ENCODE peak calls at places on chromosome 2, in six cellular contexts. U is HFF-Myc, Y is astrocyte of the spinal cord, O is brain microvascular endothelial cell, D is foreskin fibroblast, K is tibial artery. X is an unnamed sample.

GRCh38 chr2:186947516-186947915 is 98.5 kb upstream of the ZSWIM2 start:
- DNase-seq in U (no peak), Y (no peak), O (no peak), D (no peak), K (no peak), X (no peak)

GRCh38 chr2:201130524-201131186 is 14.7 kb downstream of the CFLAR start:
- DNase-seq in U (no peak), Y (peak), O (peak), D (peak), K (no peak), X (peak)

GRCh38 chr2:28175028-28175427 is 217.6 kb upstream of the FOSL2 start:
- DNase-seq in U (no peak), Y (no peak), O (no peak), D (no peak), K (no peak), X (no peak)

GRCh38 chr2:153196378-153197058 is 282.0 kb downstream of the RPRM start:
- DNase-seq in U (no peak), Y (no peak), O (no peak), D (no peak), K (no peak), X (no peak)

GRCh38 chr2:68272246-68272987 is 20.1 kb upstream of the PPP3R1 start:
- DNase-seq in U (no peak), Y (no peak), O (no peak), D (no peak), K (no peak), X (no peak)

GRCh38 chr2:161796192-161796591 is 172.0 kb downstream of the SLC4A10 start:
- DNase-seq in U (no peak), Y (no peak), O (no peak), D (no peak), K (peak), X (no peak)

GRCh38 chr2:86314125-86314524 is 23.3 kb downstream of the REEP1 start:
- DNase-seq in U (no peak), Y (no peak), O (no peak), D (no peak), K (no peak), X (no peak)

GRCh38 chr2:66440692-66441091 is 5.8 kb downstream of the MEIS1 start:
- DNase-seq in U (no peak), Y (peak), O (no peak), D (peak), K (no peak), X (peak)

GRCh38 chr2:110115291-110116032 is at the start of gene MALL:
- DNase-seq in U (no peak), Y (peak), O (no peak), D (no peak), K (no peak), X (no peak)

GRCh38 chr2:233769260-233769659 is 8.9 kb upstream of the MROH2A start:
- DNase-seq in U (no peak), Y (no peak), O (no peak), D (no peak), K (no peak), X (no peak)

GRCh38 chr2:69948032-69948962 is 13.1 kb downstream of the ASPRV1 start:
- DNase-seq in U (no peak), Y (no peak), O (no peak), D (no peak), K (no peak), X (no peak)

GRCh38 chr2:203018181-203018580 is 3.5 kb downstream of the NBEAL1 start:
- DNase-seq in U (no peak), Y (peak), O (no peak), D (no peak), K (no peak), X (no peak)

GRCh38 chr2:95009009-95009760 is 16.3 kb upstream of the MAL start:
- DNase-seq in U (no peak), Y (no peak), O (no peak), D (no peak), K (no peak), X (no peak)

GRCh38 chr2:239424337-239425045 is 23.7 kb upstream of the HDAC4 start:
- DNase-seq in U (no peak), Y (no peak), O (no peak), D (no peak), K (no peak), X (no peak)

GRCh38 chr2:239420077-239420476 is 19.3 kb upstream of the HDAC4 start:
- DNase-seq in U (no peak), Y (no peak), O (no peak), D (no peak), K (no peak), X (no peak)

GRCh38 chr2:239429473-239430350 is 28.9 kb upstream of the HDAC4 start:
- DNase-seq in U (no peak), Y (no peak), O (no peak), D (peak), K (no peak), X (no peak)

GRCh38 chr2:239431536-239431935 is 30.7 kb upstream of the HDAC4 start:
- DNase-seq in U (no peak), Y (no peak), O (no peak), D (no peak), K (no peak), X (no peak)

DNA sequence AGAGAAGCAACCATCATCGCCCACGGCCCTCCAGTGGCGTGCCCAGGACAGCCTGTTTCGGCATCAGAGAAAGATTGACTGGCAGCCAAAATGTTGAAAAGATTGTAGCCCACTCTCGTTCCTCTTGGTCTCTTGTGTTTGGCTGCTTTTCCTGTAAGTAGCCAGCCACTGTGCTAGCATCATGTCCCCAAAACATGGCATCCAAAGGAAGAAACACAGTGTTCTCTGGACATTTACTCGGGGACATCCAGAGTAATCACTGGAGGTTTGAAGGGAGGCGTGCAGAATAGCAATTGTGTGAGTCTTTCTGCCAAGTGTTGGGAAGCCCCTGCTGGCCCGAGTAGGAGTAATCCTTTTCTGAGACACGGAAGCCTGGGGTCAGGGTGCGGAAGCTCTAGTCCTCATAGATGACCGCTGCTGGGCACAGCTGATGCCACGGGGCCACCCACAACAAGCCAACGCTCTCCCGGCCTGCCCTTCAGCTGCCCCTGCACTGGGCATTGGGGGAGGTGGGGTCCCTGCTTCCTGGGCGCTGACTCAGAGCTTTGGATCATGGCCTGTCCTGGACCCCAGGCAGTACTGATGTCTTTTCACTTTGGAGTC is 24.8 kb upstream of the HDAC4 start:
- DNase-seq in U (no peak), Y (no peak), O (no peak), D (no peak), K (no peak), X (no peak)
- H3K4me3 ChIP-seq in U (no peak), Y (no peak), O (no peak), D (no peak), K (no peak), X (no peak)

DNA sequence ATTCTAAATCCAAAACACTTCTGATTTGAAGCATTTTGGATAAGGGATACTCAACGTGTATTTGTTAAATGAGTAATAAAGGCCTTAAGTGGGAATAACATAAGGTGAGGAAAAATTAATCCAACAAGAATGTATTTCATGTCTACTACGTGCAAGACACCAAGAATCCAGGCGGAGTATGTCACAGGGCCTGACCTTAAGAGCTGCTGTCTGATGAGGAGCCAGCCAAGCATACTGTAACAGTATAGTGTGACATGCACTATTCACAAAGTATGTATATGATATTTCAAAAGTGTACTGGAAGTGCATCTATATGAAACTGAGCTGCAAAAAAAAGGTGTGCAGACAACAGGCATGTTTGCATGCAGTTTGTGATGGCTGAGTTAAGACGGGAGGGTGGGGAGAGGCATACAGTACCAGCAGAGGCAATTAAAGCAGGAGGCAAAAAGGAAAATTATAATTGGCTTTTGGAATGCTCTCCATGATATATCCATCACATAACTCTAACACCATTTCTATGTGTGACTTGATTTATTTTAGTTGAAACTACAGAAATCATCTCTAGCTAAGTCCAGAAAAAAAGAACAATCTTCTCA is 18.2 kb downstream of the IWS1 start:
- DNase-seq in U (no peak), Y (peak), O (peak), D (no peak), K (no peak), X (no peak)
- H3K4me3 ChIP-seq in U (no peak), Y (no peak), O (no peak), D (peak), K (no peak), X (no peak)

DNA sequence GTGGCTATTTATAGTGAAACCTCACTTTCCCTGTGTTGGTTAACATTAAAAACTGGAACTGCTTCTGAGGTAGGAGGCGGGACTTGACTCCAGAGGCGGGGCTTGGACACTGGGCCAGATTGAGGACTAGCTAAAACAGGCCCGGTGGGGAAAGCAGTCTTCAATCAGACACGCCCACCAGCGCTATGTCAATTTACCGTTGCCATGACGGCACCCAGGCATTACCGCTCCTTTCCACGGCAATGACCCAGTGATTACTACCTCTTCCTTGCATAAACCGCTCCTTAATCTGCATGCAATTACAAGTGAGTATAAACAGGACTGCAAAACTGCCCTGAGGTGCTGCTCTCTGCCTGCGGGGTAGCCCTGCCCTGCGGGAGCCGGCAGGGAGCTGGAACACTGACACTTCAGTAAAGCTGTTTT is 35.3 kb downstream of the LRRFIP1 start:
- DNase-seq in U (peak), Y (peak), O (peak), D (peak), K (peak), X (peak)
- H3K4me3 ChIP-seq in U (no peak), Y (no peak), O (no peak), D (no peak), K (peak), X (no peak)

GRCh38 chr2:58852905-58853304 is 611.8 kb upstream of the FANCL start:
- DNase-seq in U (no peak), Y (no peak), O (no peak), D (no peak), K (no peak), X (no peak)

GRCh38 chr2:58853420-58853819 is 612.3 kb upstream of the FANCL start:
- DNase-seq in U (no peak), Y (no peak), O (no peak), D (no peak), K (no peak), X (no peak)

GRCh38 chr2:58851598-58851997 is 610.5 kb upstream of the FANCL start:
- DNase-seq in U (no peak), Y (peak), O (peak), D (no peak), K (no peak), X (no peak)

GRCh38 chr2:58852243-58852642 is 611.1 kb upstream of the FANCL start:
- DNase-seq in U (no peak), Y (no peak), O (no peak), D (no peak), K (no peak), X (no peak)

GRCh38 chr2:58856100-58856499 is 615.0 kb upstream of the FANCL start:
- DNase-seq in U (no peak), Y (no peak), O (no peak), D (no peak), K (no peak), X (no peak)
- H3K4me3 ChIP-seq in U (no peak), Y (no peak), O (no peak), D (no peak), K (no peak), X (no peak)

GRCh38 chr2:216603010-216603883 is 30.0 kb upstream of the IGFBP2 start:
- DNase-seq in U (no peak), Y (no peak), O (no peak), D (no peak), K (no peak), X (no peak)

GRCh38 chr2:216604458-216604857 is 28.8 kb upstream of the IGFBP2 start:
- DNase-seq in U (no peak), Y (no peak), O (no peak), D (no peak), K (no peak), X (no peak)

GRCh38 chr2:216603884-216604245 is 29.4 kb upstream of the IGFBP2 start:
- DNase-seq in U (no peak), Y (no peak), O (no peak), D (no peak), K (no peak), X (no peak)

GRCh38 chr2:216608525-216608924 is 24.7 kb upstream of the IGFBP2 start:
- DNase-seq in U (no peak), Y (no peak), O (no peak), D (no peak), K (no peak), X (no peak)

DNA sequence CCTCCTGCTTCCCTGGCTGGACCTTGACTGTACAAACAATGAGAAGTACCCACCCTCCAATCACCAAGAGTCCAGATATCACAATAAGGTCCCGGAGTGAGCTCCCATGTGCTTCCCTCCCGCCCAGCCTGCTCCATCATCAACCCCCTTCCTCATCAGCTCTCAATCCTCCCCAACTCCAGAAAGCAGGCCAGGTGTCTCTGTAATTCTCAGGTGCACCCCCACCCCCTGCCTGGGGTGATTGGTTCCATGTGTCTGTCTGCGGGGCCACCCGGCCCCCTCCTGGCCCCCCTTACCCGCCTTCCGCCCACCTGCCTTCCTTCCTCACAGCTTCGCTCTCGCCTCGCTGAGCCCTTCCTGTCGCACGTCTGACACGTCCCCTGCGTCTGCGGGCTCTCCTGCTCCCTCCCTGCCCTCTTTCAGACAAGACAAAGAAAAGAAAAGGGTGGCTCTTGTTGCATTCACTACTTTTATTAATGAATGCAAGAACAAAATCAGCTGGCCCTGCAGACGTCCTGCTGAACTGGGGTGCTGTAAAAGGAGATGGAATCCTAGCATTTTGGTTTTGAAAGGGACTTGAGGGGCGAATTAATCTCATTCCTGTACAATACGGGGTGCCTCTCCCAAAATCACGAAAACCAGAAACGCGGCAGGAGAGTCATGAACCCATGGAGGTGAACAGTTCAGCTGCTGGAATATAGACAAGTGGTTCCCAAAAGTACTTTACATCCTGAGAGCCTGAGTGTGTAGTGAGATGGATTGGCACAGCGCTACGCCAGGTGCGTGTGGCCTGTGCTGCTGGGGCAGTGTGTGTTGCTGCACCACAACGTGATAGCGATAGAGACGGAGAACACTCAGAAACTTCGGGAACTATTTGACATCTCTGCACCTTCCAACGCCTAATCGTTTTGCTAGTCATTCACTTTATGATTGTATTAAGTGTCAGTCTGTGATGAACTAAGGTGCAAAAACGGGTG is 26.4 kb upstream of the IGFBP2 start:
- DNase-seq in U (no peak), Y (no peak), O (no peak), D (no peak), K (no peak), X (no peak)
- H3K4me3 ChIP-seq in U (no peak), Y (no peak), O (no peak), D (no peak), K (no peak), X (no peak)

DNA sequence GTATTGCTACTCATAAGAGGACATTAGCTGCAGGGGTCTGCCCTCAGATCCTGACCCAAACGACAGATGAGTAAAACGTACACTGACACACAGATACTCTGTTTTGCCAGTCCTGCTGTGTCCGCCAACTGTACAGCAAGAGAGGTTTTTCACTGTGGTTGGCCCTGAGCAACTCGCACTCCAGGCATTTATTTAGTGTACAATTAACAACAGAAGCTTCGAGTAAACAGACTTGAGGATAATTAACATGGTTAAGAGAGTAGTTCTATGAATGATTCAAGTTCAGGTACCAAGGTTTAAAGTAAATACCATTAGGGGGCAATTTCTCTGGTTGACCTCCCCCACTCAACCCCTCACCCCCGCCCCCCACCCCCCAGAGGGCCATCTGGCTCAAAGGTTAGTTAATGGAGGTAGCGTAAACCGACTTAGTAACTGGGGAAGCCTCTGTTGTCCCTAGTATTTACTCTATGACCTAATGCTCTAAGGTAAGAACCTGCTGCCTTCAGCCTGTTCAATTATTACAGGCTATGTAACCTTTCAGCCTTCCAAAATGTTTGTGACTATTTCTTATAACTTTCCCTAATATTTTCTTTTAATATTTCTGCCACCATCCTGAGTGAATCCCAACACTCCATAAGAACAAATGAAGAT is 103.9 kb upstream of the XIRP2 start:
- DNase-seq in U (no peak), Y (no peak), O (no peak), D (no peak), K (no peak), X (no peak)
- H3K4me3 ChIP-seq in U (no peak), Y (no peak), O (no peak), D (no peak), K (no peak), X (no peak)

GRCh38 chr2:156457523-156458228 is 21.5 kb downstream of the GPD2 start:
- DNase-seq in U (no peak), Y (no peak), O (no peak), D (no peak), K (no peak), X (no peak)

GRCh38 chr2:156459720-156460119 is 23.5 kb downstream of the GPD2 start:
- DNase-seq in U (no peak), Y (no peak), O (no peak), D (no peak), K (no peak), X (peak)

GRCh38 chr2:156458229-156458584 is 22.0 kb downstream of the GPD2 start:
- DNase-seq in U (no peak), Y (no peak), O (no peak), D (no peak), K (no peak), X (no peak)

GRCh38 chr2:156455366-156455975 is 19.3 kb downstream of the GPD2 start:
- DNase-seq in U (no peak), Y (peak), O (no peak), D (peak), K (no peak), X (no peak)

GRCh38 chr2:156456616-156457015 is 20.4 kb downstream of the GPD2 start:
- DNase-seq in U (no peak), Y (peak), O (no peak), D (peak), K (no peak), X (no peak)
- H3K4me3 ChIP-seq in U (no peak), Y (no peak), O (no peak), D (no peak), K (no peak), X (no peak)

GRCh38 chr2:3246928-3247714 is 130.5 kb downstream of the EIPR1 start:
- DNase-seq in U (no peak), Y (no peak), O (no peak), D (no peak), K (no peak), X (no peak)
- H3K4me3 ChIP-seq in U (no peak), Y (no peak), O (no peak), D (no peak), K (no peak), X (no peak)

GRCh38 chr2:105782646-105783045 is 37.9 kb downstream of the NCK2 start:
- DNase-seq in U (no peak), Y (no peak), O (no peak), D (no peak), K (no peak), X (no peak)
- H3K4me3 ChIP-seq in U (no peak), Y (no peak), O (no peak), D (no peak), K (no peak), X (no peak)